ENCODE peak calls at places on chromosomes 11 and 22, in five cellular contexts. B is suprapubic skin, V is ovary, D is MM.1S, A is neural progenitor cell. N is an unnamed sample. For H3K4me1, the result is how much of the 10 kb centered on the place peaks cover.

GRCh38 chr22:23163665-23164064 is 16.6 kb upstream of the BCR start:
- DNase-seq in B (no peak), V (peak), A (no peak), D (no peak), N (peak)

GRCh38 chr11:12052676-12053605 is 44.5 kb upstream of the DKK3 start:
- DNase-seq in D (no peak), A (no peak), V (no peak), B (peak), N (no peak)

GRCh38 chr11:3796796-3797328 is 492 bp downstream of the NUP98 start:
- DNase-seq in A (no peak), D (no peak), B (no peak), V (no peak), N (no peak)

GRCh38 chr22:28450109-28450508 is 229.5 kb downstream of the TTC28 start:
- DNase-seq in B (no peak), V (no peak), A (no peak), D (no peak), N (no peak)

GRCh38 chr11:96091476-96091875 is 167.6 kb upstream of the MTMR2 start:
- DNase-seq in D (no peak), A (no peak), V (no peak), B (no peak), N (no peak)

GRCh38 chr22:33288078-33288477 is 229.9 kb upstream of the SYN3 start:
- DNase-seq in V (no peak), D (no peak), A (no peak), B (no peak), N (no peak)

GRCh38 chr11:27310182-27310581 is 52.8 kb downstream of the CCDC34 start:
- DNase-seq in B (no peak), A (no peak), D (no peak), V (no peak), N (no peak)

GRCh38 chr11:104700609-104701008 is 197.7 kb downstream of the CASP12 start:
- DNase-seq in B (no peak), V (no peak), A (no peak), D (peak), N (no peak)

GRCh38 chr22:47351836-47352579 is 589.6 kb downstream of the TBC1D22A start:
- DNase-seq in D (no peak), V (no peak), B (no peak), A (no peak), N (no peak)

GRCh38 chr11:129075757-129076156 is 116.4 kb downstream of the ARHGAP32 start:
- DNase-seq in B (no peak), V (no peak), A (no peak), D (no peak), N (no peak)

GRCh38 chr22:27113211-27114030 is 456.0 kb downstream of the MIAT start:
- DNase-seq in B (peak), D (no peak), A (no peak), V (no peak), N (peak)

GRCh38 chr22:37351268-37351667 is 69.0 kb downstream of the CYTH4 start:
- DNase-seq in B (no peak), V (no peak), A (no peak), D (no peak), N (no peak)

GRCh38 chr11:131370901-131371790 is 731 bp downstream of the NTM start:
- DNase-seq in D (no peak), B (no peak), A (no peak), V (no peak), N (no peak)
- H3K4me3 ChIP-seq in D (peak), B (peak), A (no peak), V (no peak), N (no peak)

GRCh38 chr11:57320719-57321387 is 3.9 kb downstream of the TNKS1BP1 start:
- DNase-seq in B (no peak), V (no peak), D (no peak), A (no peak), N (no peak)
- H3K4me1 ChIP-seq in B (half or more), V (under half), D (under half), A (under half), N (under half)

DNA sequence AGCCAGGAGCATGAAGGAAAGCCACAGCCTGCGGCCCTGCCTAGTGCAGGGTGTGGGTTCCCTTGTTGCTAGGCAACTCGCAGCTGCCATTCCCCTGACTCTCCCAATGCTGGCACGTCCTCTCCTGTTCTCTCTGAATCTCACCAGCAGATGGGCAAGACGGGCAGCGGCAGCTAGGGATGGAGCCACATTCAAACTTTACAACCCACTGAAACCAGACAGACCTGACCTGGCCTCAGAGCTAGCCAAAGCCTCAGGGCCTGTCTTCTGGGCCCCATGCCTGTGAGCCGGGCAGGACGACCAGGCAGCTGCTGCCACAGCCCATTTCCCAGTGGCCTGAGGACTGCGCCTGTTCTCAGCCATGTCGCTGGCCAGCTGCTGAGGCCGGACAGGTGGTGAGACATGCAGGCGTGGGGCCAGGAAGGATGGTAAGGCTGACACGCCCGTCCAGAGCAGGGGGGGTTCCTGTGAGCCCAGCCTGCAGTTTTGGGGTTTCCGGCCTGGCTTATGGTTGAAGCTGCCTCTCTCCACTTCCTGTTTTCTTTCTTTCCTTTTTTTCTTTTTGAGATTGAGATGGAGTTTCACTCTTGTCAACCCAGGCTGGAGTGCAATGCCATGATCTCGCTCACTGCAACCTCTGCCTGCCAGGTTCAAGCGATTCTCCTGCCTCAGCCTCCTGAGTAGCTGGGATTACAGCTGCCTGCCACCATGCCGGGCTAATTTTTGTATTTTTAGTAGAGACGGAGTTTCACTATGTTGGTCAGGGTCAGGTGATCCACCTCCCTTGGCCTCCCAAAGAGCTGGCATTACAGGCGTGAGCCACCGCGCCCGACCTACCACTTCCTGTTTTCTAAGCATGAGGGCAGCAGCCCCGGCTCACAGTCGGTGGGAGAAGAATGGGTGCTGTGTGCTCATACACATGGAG is 4.1 kb downstream of the SUN2 start:
- DNase-seq in D (peak), A (no peak), B (no peak), V (no peak), N (no peak)
- H3K4me3 ChIP-seq in D (peak), A (no peak), B (no peak), V (no peak), N (no peak)

GRCh38 chr11:78190871-78191538 is 2.3 kb downstream of the USP35 start:
- DNase-seq in A (no peak), D (no peak), V (no peak), B (peak), N (no peak)
- H3K4me1 ChIP-seq in A (under half), D (under half), V (under half), B (under half), N (under half)

N was measured in uterus.